ENCODE peak calls at places on chromosome 3, in four cellular contexts. One of them, this sample, is unnamed.

GRCh38 chr3:102444101-102444500 is 9.3 kb downstream of the ZPLD1 start:
- DNase-seq in tibial nerve: no peak
- DNase-seq in upper lobe of left lung: no peak
- DNase-seq in heart right ventricle: no peak
- DNase-seq in this sample: no peak

GRCh38 chr3:72177075-72178050 is 392.4 kb upstream of the PROK2 start:
- DNase-seq in upper lobe of left lung: peak; percentile 60
- DNase-seq in tibial nerve: no peak
- DNase-seq in heart right ventricle: peak; percentile 56
- DNase-seq in this sample: peak; percentile 62

GRCh38 chr3:16242177-16242576 is 22.6 kb downstream of the DPH3 start:
- DNase-seq in upper lobe of left lung: no peak
- DNase-seq in heart right ventricle: no peak
- DNase-seq in tibial nerve: no peak
- DNase-seq in this sample: no peak

GRCh38 chr3:70201975-70202374 is 110.5 kb downstream of the MDFIC2 start:
- DNase-seq in tibial nerve: no peak
- DNase-seq in heart right ventricle: no peak
- DNase-seq in upper lobe of left lung: no peak
- DNase-seq in this sample: no peak

GRCh38 chr3:126161309-126161708 is 19.1 kb downstream of the ALDH1L1 start:
- DNase-seq in tibial nerve: no peak
- DNase-seq in upper lobe of left lung: no peak
- DNase-seq in heart right ventricle: no peak
- DNase-seq in this sample: no peak

GRCh38 chr3:47010050-47010712 is 30.7 kb downstream of the NBEAL2 start:
- DNase-seq in heart right ventricle: no peak
- DNase-seq in tibial nerve: no peak
- DNase-seq in upper lobe of left lung: no peak
- DNase-seq in this sample: no peak

GRCh38 chr3:177284383-177284881 is 87.2 kb upstream of the TBL1XR1 start:
- DNase-seq in upper lobe of left lung: peak; percentile 79
- DNase-seq in heart right ventricle: peak; percentile 20
- DNase-seq in tibial nerve: peak; percentile 32
- DNase-seq in this sample: peak; percentile 48

GRCh38 chr3:45496550-45496949 is 98.0 kb upstream of the LIMD1 start:
- DNase-seq in heart right ventricle: peak; percentile 15
- DNase-seq in upper lobe of left lung: no peak
- DNase-seq in tibial nerve: no peak
- DNase-seq in this sample: no peak

GRCh38 chr3:155771126-155771525 is 26.3 kb upstream of the PLCH1 start:
- DNase-seq in heart right ventricle: no peak
- DNase-seq in upper lobe of left lung: no peak
- DNase-seq in tibial nerve: no peak
- DNase-seq in this sample: no peak

GRCh38 chr3:29185706-29186105 is 95.2 kb upstream of the RBMS3 start:
- DNase-seq in heart right ventricle: no peak
- DNase-seq in upper lobe of left lung: no peak
- DNase-seq in tibial nerve: no peak
- DNase-seq in this sample: no peak

GRCh38 chr3:11244131-11244677 is 28.0 kb upstream of the ATG7 start:
- DNase-seq in upper lobe of left lung: no peak
- DNase-seq in heart right ventricle: no peak
- DNase-seq in tibial nerve: no peak
- DNase-seq in this sample: no peak

GRCh38 chr3:16203671-16204629 is 29.5 kb downstream of the GALNT15 start:
- DNase-seq in upper lobe of left lung: no peak
- DNase-seq in heart right ventricle: no peak
- DNase-seq in tibial nerve: no peak
- DNase-seq in this sample: no peak

GRCh38 chr3:183826448-183826847 is 1.1 kb upstream of the MAP6D1 start:
- DNase-seq in tibial nerve: no peak
- DNase-seq in heart right ventricle: peak; percentile 25
- DNase-seq in upper lobe of left lung: no peak
- DNase-seq in this sample: no peak

GRCh38 chr3:49952924-49953323 is 13.0 kb downstream of the RBM6 start:
- DNase-seq in heart right ventricle: no peak
- DNase-seq in tibial nerve: no peak
- DNase-seq in upper lobe of left lung: no peak
- DNase-seq in this sample: no peak

GRCh38 chr3:37906734-37907282 is 45.1 kb downstream of the CTDSPL start:
- DNase-seq in heart right ventricle: no peak
- DNase-seq in tibial nerve: no peak
- DNase-seq in upper lobe of left lung: no peak
- DNase-seq in this sample: no peak

GRCh38 chr3:179323197-179323901 is 518 bp downstream of the ZNF639 start:
- DNase-seq in upper lobe of left lung: peak; percentile 66
- DNase-seq in heart right ventricle: peak; percentile 72
- DNase-seq in tibial nerve: peak; percentile 64
- DNase-seq in this sample: peak; percentile 90

GRCh38 chr3:111852540-111852939 is 6.5 kb upstream of the PHLDB2 start:
- DNase-seq in heart right ventricle: no peak
- DNase-seq in upper lobe of left lung: no peak
- DNase-seq in tibial nerve: no peak
- DNase-seq in this sample: no peak

GRCh38 chr3:15011174-15011573 is 53.9 kb downstream of the MRPS25 start:
- DNase-seq in upper lobe of left lung: no peak
- DNase-seq in tibial nerve: no peak
- DNase-seq in heart right ventricle: no peak
- DNase-seq in this sample: no peak

GRCh38 chr3:159371928-159372327 is 570.1 kb downstream of the MFSD1 start:
- DNase-seq in heart right ventricle: no peak
- DNase-seq in tibial nerve: no peak
- DNase-seq in upper lobe of left lung: no peak
- DNase-seq in this sample: no peak

GRCh38 chr3:123739754-123740153 is 144.4 kb downstream of the MYLK start:
- DNase-seq in upper lobe of left lung: no peak
- DNase-seq in heart right ventricle: no peak
- DNase-seq in tibial nerve: no peak
- DNase-seq in this sample: no peak

GRCh38 chr3:153967260-153967659 is 153.9 kb upstream of the ARHGEF26 start:
- DNase-seq in heart right ventricle: no peak
- DNase-seq in tibial nerve: no peak
- DNase-seq in upper lobe of left lung: no peak
- DNase-seq in this sample: no peak

GRCh38 chr3:99836681-99837080 is 19.0 kb downstream of the CMSS1 start:
- DNase-seq in tibial nerve: no peak
- DNase-seq in heart right ventricle: peak; percentile 17
- DNase-seq in upper lobe of left lung: no peak
- DNase-seq in this sample: no peak

GRCh38 chr3:126358816-126359181 is 1.6 kb upstream of the KLF15 start:
- DNase-seq in upper lobe of left lung: no peak
- DNase-seq in tibial nerve: no peak
- DNase-seq in heart right ventricle: no peak
- DNase-seq in this sample: peak; percentile 20

GRCh38 chr3:197376735-197377555 is 78.5 kb upstream of the DLG1 start:
- DNase-seq in heart right ventricle: no peak
- DNase-seq in upper lobe of left lung: no peak
- DNase-seq in tibial nerve: no peak
- DNase-seq in this sample: no peak

GRCh38 chr3:197373096-197373495 is 74.7 kb upstream of the DLG1 start:
- DNase-seq in upper lobe of left lung: no peak
- DNase-seq in heart right ventricle: no peak
- DNase-seq in tibial nerve: no peak
- DNase-seq in this sample: no peak

GRCh38 chr3:197372076-197372661 is 73.8 kb upstream of the DLG1 start:
- DNase-seq in tibial nerve: no peak
- DNase-seq in heart right ventricle: no peak
- DNase-seq in upper lobe of left lung: peak; percentile 52
- DNase-seq in this sample: no peak

GRCh38 chr3:197376020-197376419 is 77.6 kb upstream of the DLG1 start:
- DNase-seq in upper lobe of left lung: no peak
- DNase-seq in tibial nerve: no peak
- DNase-seq in heart right ventricle: no peak
- DNase-seq in this sample: peak; percentile 37

GRCh38 chr3:197374951-197375560 is 76.6 kb upstream of the DLG1 start:
- DNase-seq in heart right ventricle: no peak
- DNase-seq in upper lobe of left lung: no peak
- DNase-seq in tibial nerve: no peak
- DNase-seq in this sample: no peak
- H3K4me1 ChIP-seq in heart right ventricle: no peaks in the 10 kb centered on the region
- H3K4me1 ChIP-seq in upper lobe of left lung: peaks cover 7% of the 10 kb centered on the region
- H3K4me1 ChIP-seq in tibial nerve: peaks cover 15% of the 10 kb centered on the region
- H3K4me1 ChIP-seq in this sample: no peaks in the 10 kb centered on the region

DNA sequence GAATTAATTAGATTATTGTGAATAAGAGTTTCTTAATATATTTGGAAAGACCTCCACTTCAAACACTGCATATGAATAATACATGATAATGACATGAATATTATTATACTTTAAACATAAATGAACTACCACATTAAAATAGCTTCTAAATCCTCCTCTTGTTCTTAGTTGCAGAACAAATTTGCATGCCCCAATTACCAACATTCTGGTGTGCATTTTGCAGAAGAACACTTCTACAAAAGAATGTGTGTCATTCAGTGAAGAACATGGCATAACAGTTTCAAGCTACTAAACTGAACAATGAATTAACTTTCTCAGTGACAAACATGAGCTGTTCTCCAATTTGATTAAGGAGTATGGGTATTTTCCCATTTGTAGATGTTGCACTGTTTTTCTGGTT is 711.3 kb upstream of the NAALADL2 start:
- DNase-seq in tibial nerve: no peak
- DNase-seq in heart right ventricle: no peak
- DNase-seq in upper lobe of left lung: no peak
- DNase-seq in this sample: no peak
- TF ChIP-seq CTCF in tibial nerve: no peak
- TF ChIP-seq CTCF in heart right ventricle: no peak
- TF ChIP-seq CTCF in upper lobe of left lung: no peak
- TF ChIP-seq CTCF in this sample: no peak

DNA sequence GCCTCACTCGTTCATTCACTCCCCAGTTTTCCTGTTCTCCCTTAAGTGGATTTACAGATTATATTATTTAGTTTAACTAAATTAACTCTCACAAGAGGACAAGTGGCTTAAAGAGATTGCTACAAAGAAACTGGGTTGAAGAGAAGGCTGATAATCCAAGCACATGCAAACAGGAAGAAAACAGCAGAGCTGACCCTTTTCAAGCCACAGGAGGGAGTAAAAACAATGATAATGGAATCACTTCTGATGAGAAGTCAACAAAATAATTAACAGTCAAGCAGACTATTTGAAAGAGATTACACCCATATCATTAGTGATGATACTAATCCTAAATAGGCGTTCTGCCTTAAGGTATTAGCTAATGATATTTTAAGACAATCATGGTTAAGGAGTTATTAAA is 31.7 kb downstream of the BOC start:
- DNase-seq in tibial nerve: no peak
- DNase-seq in heart right ventricle: no peak
- DNase-seq in upper lobe of left lung: no peak
- DNase-seq in this sample: no peak
- H3K4me1 ChIP-seq in tibial nerve: peaks cover 15% of the 10 kb centered on the region
- H3K4me1 ChIP-seq in heart right ventricle: no peaks in the 10 kb centered on the region
- H3K4me1 ChIP-seq in upper lobe of left lung: no peaks in the 10 kb centered on the region
- H3K4me1 ChIP-seq in this sample: no peaks in the 10 kb centered on the region

DNA sequence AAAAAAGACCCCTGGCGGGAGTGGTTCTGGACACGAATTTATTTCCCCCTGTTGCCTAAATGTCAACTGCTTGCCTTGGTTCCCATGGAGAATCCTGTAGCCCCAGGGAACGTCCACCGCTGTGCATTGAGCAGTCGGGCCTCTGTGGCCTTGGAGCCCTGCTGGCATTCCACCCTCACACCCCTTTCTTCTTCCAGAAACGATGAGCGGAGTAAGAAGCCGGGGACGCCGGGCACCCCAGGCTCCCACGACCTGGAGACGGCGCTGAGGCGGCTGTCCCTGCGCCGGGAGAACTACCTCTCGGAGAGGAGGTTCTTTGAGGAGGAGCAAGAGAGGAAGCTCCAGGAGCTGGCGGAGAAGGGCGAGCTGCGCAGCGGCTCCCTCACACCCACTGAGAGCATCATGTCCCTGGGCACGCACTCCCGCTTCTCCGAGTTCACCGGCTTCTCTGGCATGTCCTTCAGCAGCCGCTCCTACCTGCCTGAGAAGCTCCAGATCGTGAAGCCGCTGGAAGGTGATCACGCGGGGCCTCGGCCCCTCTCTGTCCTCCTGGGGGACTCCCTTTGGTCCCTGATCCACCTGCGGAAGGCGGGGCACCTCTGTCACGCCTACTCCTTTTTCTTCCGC is 63.6 kb downstream of the CCK start:
- DNase-seq in upper lobe of left lung: peak; percentile 15
- DNase-seq in heart right ventricle: no peak
- DNase-seq in tibial nerve: no peak
- DNase-seq in this sample: no peak
- TF ChIP-seq CTCF in upper lobe of left lung: no peak
- TF ChIP-seq CTCF in heart right ventricle: no peak
- TF ChIP-seq CTCF in tibial nerve: no peak
- TF ChIP-seq CTCF in this sample: no peak

GRCh38 chr3:10196389-10197052 is 31.8 kb downstream of the IRAK2 start:
- DNase-seq in upper lobe of left lung: no peak
- DNase-seq in tibial nerve: peak; percentile 57
- DNase-seq in heart right ventricle: no peak
- DNase-seq in this sample: no peak

GRCh38 chr3:10195692-10196091 is 31.0 kb downstream of the IRAK2 start:
- DNase-seq in tibial nerve: no peak
- DNase-seq in heart right ventricle: no peak
- DNase-seq in upper lobe of left lung: no peak
- DNase-seq in this sample: no peak

GRCh38 chr3:10192953-10193691 is 28.4 kb downstream of the IRAK2 start:
- DNase-seq in upper lobe of left lung: peak; percentile 55
- DNase-seq in tibial nerve: no peak
- DNase-seq in heart right ventricle: no peak
- DNase-seq in this sample: peak; percentile 74

GRCh38 chr3:10194328-10195071 is 29.8 kb downstream of the IRAK2 start:
- DNase-seq in tibial nerve: no peak
- DNase-seq in upper lobe of left lung: no peak
- DNase-seq in heart right ventricle: peak; percentile 58
- DNase-seq in this sample: peak; percentile 79

DNA sequence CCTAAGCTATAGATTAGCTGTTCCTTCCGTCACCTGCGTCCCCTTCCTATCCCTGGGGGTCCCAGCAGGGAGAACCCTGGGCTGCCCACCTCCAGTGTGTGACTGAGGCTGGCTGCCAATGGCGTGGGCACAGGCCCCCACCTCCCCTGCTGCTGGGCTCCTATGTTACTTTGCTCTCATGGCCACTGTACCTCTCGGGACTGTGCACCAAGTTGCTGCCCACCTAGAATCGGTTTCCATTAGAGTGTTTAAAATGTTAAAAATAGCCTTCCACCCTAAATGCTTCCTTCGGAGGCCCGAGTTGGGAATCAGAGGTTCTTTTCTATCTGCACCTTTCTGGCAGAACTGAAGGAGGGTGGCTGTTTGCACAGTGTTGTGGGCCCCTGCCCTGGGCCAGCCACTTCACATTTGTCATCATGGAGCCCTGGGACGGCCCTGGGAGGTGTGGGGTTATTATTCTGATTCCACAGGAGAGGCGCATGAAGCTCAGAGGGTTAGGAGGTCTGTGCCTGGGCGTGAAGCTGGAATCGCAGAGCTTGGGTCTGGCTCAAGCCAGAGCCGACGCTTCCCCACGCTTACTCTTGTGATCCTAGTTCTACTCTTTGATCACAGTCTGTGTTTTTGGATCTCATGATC is 29.1 kb downstream of the IRAK2 start:
- DNase-seq in upper lobe of left lung: no peak
- DNase-seq in tibial nerve: no peak
- DNase-seq in heart right ventricle: no peak
- DNase-seq in this sample: no peak
- H3K4me1 ChIP-seq in upper lobe of left lung: peaks cover 73% of the 10 kb centered on the region
- H3K4me1 ChIP-seq in tibial nerve: peaks cover 68% of the 10 kb centered on the region
- H3K4me1 ChIP-seq in heart right ventricle: peaks cover 59% of the 10 kb centered on the region
- H3K4me1 ChIP-seq in this sample: peaks cover 76% of the 10 kb centered on the region

This sample was measured in tibial artery.